ENCODE peak calls at places on chromosomes 4 and X, in seven cellular contexts. B is GDM1; M is bronchial epithelial cell; X is activated CD8-positive, alpha-beta memory T cell treated with anti-CD3 and anti-CD28 coated beads, Interleukin-2, amount 50 U/mL, for 4 hours; Z is NAMALWA; S is choroid plexus epithelial cell; P is naive thymus-derived CD8-positive, alpha-beta T cell. F is an unnamed sample.

GRCh38 chr4:138218976-138219375 is 23.2 kb downstream of the SLC7A11 start:
- DNase-seq in B (no peak), M (no peak), X (no peak), Z (no peak), S (no peak), P (no peak), F (no peak)

GRCh38 chr4:19030048-19030447 is 1008.5 kb upstream of the LCORL start:
- DNase-seq in B (no peak), M (no peak), X (no peak), Z (no peak), S (peak; percentile 59), P (no peak), F (no peak)

GRCh38 chr4:56371426-56372220 is 15.7 kb downstream of the AASDH start:
- DNase-seq in B (no peak), M (no peak), X (no peak), Z (no peak), S (no peak), P (no peak), F (no peak)

GRCh38 chr4:6724461-6725111 is 8.6 kb downstream of the BLOC1S4 start:
- DNase-seq in B (no peak), M (no peak), X (no peak), Z (no peak), S (peak; percentile 48), P (no peak), F (no peak)

GRCh38 chr4:7151668-7152227 is 40.6 kb upstream of the SORCS2 start:
- DNase-seq in B (no peak), M (no peak), X (no peak), Z (peak; percentile 37), S (no peak), P (no peak), F (no peak)

GRCh38 chr4:76582817-76583087 is 147.7 kb downstream of the SHROOM3 start:
- DNase-seq in B (no peak), M (no peak), X (no peak), Z (no peak), S (no peak), P (no peak), F (no peak)

GRCh38 chr4:178316211-178316610 is 874.0 kb upstream of the AGA start:
- DNase-seq in B (no peak), M (no peak), X (no peak), Z (peak; percentile 3), S (no peak), P (no peak), F (no peak)

GRCh38 chrX:34578237-34578636 is 78.8 kb downstream of the TMEM47 start:
- DNase-seq in B (no peak), M (peak; percentile 28), X (no peak), Z (peak; percentile 27), S (peak; percentile 71), P (no peak), F (no peak)

GRCh38 chrX:129808829-129809745 is 29.3 kb downstream of the SASH3 start:
- DNase-seq in B (no peak), M (peak; percentile 5), X (no peak), Z (no peak), S (peak; percentile 30), P (no peak), F (no peak)

GRCh38 chrX:129773649-129774458 is 5.9 kb upstream of the SASH3 start:
- DNase-seq in B (no peak), M (no peak), X (peak; percentile 38), Z (peak; percentile 56), S (no peak), P (no peak), F (no peak)

GRCh38 chr4:16083217-16084191 is at the start of gene PROM1:
- DNase-seq in B (no peak), M (no peak), X (no peak), Z (no peak), S (no peak), P (no peak), F (no peak)

GRCh38 chr4:173254646-173255045 is 79.5 kb downstream of the HMGB2 start:
- DNase-seq in B (no peak), M (no peak), X (no peak), Z (no peak), S (no peak), P (no peak), F (no peak)

GRCh38 chr4:159312236-159312635 is 209.4 kb downstream of the RAPGEF2 start:
- DNase-seq in B (no peak), M (no peak), X (no peak), Z (no peak), S (no peak), P (no peak), F (no peak)

GRCh38 chrX:13463608-13464007 is 105.8 kb upstream of the EGFL6 start:
- DNase-seq in B (no peak), M (peak; percentile 93), X (no peak), Z (peak; percentile 61), S (peak; percentile 93), P (no peak), F (no peak)

GRCh38 chr4:6259886-6260285 is 9.8 kb upstream of the WFS1 start:
- DNase-seq in B (no peak), M (no peak), X (no peak), Z (no peak), S (no peak), P (no peak), F (no peak)

GRCh38 chr4:188819243-188819642 is 680.0 kb downstream of the TRIML1 start:
- DNase-seq in B (no peak), M (no peak), X (no peak), Z (no peak), S (no peak), P (no peak), F (no peak)

GRCh38 chr4:139278956-139279722 is 886 bp downstream of the MGARP start:
- DNase-seq in B (no peak), M (no peak), X (no peak), Z (no peak), S (peak; percentile 33), P (no peak), F (no peak)

GRCh38 chr4:82268050-82268825 is 105.6 kb downstream of the HNRNPD start:
- DNase-seq in B (peak; percentile 37), M (peak; percentile 71), X (peak; percentile 38), Z (peak; percentile 68), S (peak; percentile 77), P (peak; percentile 40), F (peak; percentile 21)

GRCh38 chr4:158255727-158256324 is 45.5 kb downstream of the TMEM144 start:
- DNase-seq in B (no peak), M (peak; percentile 52), X (no peak), Z (peak; percentile 74), S (peak; percentile 84), P (no peak), F (no peak)

GRCh38 chr4:102501176-102501634 is at the start of gene NFKB1:
- DNase-seq in B (peak; percentile 47), M (peak; percentile 82), X (peak; percentile 90), Z (peak; percentile 79), S (peak; percentile 87), P (peak; percentile 88), F (peak; percentile 86)